ENCODE peak calls at places on chromosomes 13 and 19, in seven cellular contexts. S is non-pigmented ciliary epithelial cell; V is activated CD4-positive, alpha-beta T cell treated with anti-CD3 and anti-CD28 coated beads, Interleukin-2, amount 10 ng/mL, durations not matched to agents 24 days and 14 days; M is H9; X is choroid plexus epithelial cell; K is IMR-90; P is CD8-positive, alpha-beta memory T cell. W is an unnamed sample.

GRCh38 chr19:32646556-32646955 is 28.4 kb downstream of the ANKRD27 start:
- DNase-seq in X (no peak), K (no peak), P (no peak), S (no peak), V (no peak), M (no peak), W (no peak)

GRCh38 chr13:25440081-25440480 is 68.3 kb downstream of the ATP8A2 start:
- DNase-seq in S (no peak), X (no peak), P (no peak), K (no peak), V (no peak), M (no peak), W (no peak)

GRCh38 chr13:66704110-66704509 is 526.0 kb downstream of the PCDH9 start:
- DNase-seq in P (no peak), K (no peak), S (no peak), M (no peak), V (no peak), X (no peak), W (no peak)

GRCh38 chr13:33004454-33004853 is 11.8 kb upstream of the KL start:
- DNase-seq in V (no peak), S (no peak), M (no peak), K (no peak), P (no peak), X (peak; percentile 28), W (no peak)

GRCh38 chr19:54469496-54469934 is 3.6 kb downstream of the CDC42EP5 start:
- DNase-seq in X (no peak), K (no peak), S (no peak), M (no peak), P (no peak), V (no peak), W (peak; percentile 27)

GRCh38 chr13:100789481-100789880 is 114.9 kb upstream of the TMTC4 start:
- DNase-seq in M (no peak), K (no peak), P (no peak), V (no peak), S (no peak), X (peak; percentile 28), W (peak; percentile 29)

GRCh38 chr13:112363867-112364528 is 12.2 kb upstream of the SPACA7 start:
- DNase-seq in V (no peak), X (no peak), K (no peak), M (peak; percentile 43), P (no peak), S (no peak), W (no peak)

GRCh38 chr13:103238441-103238840 is 172.2 kb upstream of the SLC10A2 start:
- DNase-seq in S (no peak), P (no peak), K (no peak), X (no peak), M (no peak), V (no peak), W (no peak)

GRCh38 chr13:99218969-99219368 is 18.3 kb downstream of the UBAC2 start:
- DNase-seq in M (no peak), S (no peak), K (no peak), V (peak; percentile 90), P (peak; percentile 88), X (no peak), W (no peak)

GRCh38 chr19:35459414-35460082 is 11.5 kb downstream of the FFAR2 start:
- DNase-seq in S (no peak), K (no peak), M (no peak), P (no peak), V (no peak), X (peak; percentile 74), W (no peak)

GRCh38 chr13:70964124-70964523 is 855.9 kb upstream of the KLHL1 start:
- DNase-seq in K (no peak), X (peak; percentile 34), S (no peak), P (no peak), V (no peak), M (no peak), W (no peak)

GRCh38 chr13:33057019-33057785 is 41.0 kb downstream of the KL start:
- DNase-seq in V (no peak), P (no peak), S (no peak), X (peak; percentile 55), M (no peak), K (peak; percentile 6), W (no peak)

GRCh38 chr19:18848860-18849661 is 17.3 kb downstream of the UPF1 start:
- DNase-seq in V (no peak), S (no peak), P (no peak), M (no peak), K (peak; percentile 40), X (peak; percentile 72), W (no peak)

GRCh38 chr19:54312436-54313362 is at the start of gene LILRA5:
- DNase-seq in P (no peak), V (no peak), K (no peak), X (no peak), M (no peak), S (no peak), W (no peak)

GRCh38 chr13:42064259-42064658 is 15.8 kb downstream of the DGKH start:
- DNase-seq in S (peak; percentile 94), V (no peak), X (peak; percentile 96), P (no peak), M (no peak), K (peak; percentile 94), W (no peak)